ENCODE peak calls at places on chromosomes 7 and 10, in nine cellular contexts. U, Z, R, B, D, T, K, H and S are unnamed samples.

GRCh38 chr10:98399784-98400183 is 15.2 kb downstream of the PYROXD2 start:
- DNase-seq in D (no peak), T (no peak), K (no peak), U (no peak), H (no peak), Z (no peak), B (no peak), R (no peak), S (no peak)

GRCh38 chr10:15744217-15744865 is 24.6 kb upstream of the ITGA8 start:
- DNase-seq in H (no peak), D (no peak), B (peak; percentile 31), T (peak; percentile 58), R (peak; percentile 60), K (peak; percentile 61), U (peak; percentile 28), Z (peak; percentile 27), S (no peak)

GRCh38 chr7:54901840-54902239 is 117.0 kb upstream of the EGFR start:
- DNase-seq in U (no peak), R (no peak), D (no peak), K (no peak), H (no peak), Z (no peak), T (no peak), B (no peak), S (no peak)

GRCh38 chr7:100485514-100485913 is 1.8 kb downstream of the NYAP1 start:
- DNase-seq in R (no peak), T (no peak), U (no peak), K (no peak), B (no peak), D (peak; percentile 66), Z (no peak), H (no peak), S (no peak)

GRCh38 chr10:67665491-67665890 is 30.5 kb downstream of the CTNNA3 start:
- DNase-seq in T (no peak), R (no peak), H (no peak), U (no peak), K (peak; percentile 27), D (no peak), B (no peak), Z (peak; percentile 32), S (no peak)

GRCh38 chr10:5654218-5654755 is 12.1 kb downstream of the ASB13 start:
- DNase-seq in D (no peak), K (peak; percentile 73), Z (no peak), U (no peak), T (no peak), R (no peak), B (no peak), H (no peak), S (no peak)

GRCh38 chr10:112834661-112835060 is 115.4 kb upstream of the TCF7L2 start:
- DNase-seq in T (no peak), H (no peak), R (no peak), B (no peak), D (no peak), Z (no peak), K (no peak), U (no peak), S (no peak)

GRCh38 chr10:77671594-77672252 is 34.1 kb upstream of the KCNMA1 start:
- DNase-seq in R (no peak), T (no peak), B (no peak), Z (no peak), U (no peak), H (no peak), D (no peak), K (no peak), S (no peak)

GRCh38 chr10:497898-498451 is 191.5 kb downstream of the DIP2C start:
- DNase-seq in H (no peak), B (no peak), D (peak; percentile 86), Z (no peak), T (no peak), U (no peak), R (no peak), K (no peak), S (no peak)

GRCh38 chr10:125005312-125006187 is 63.6 kb downstream of the ZRANB1 start:
- DNase-seq in U (no peak), T (no peak), K (no peak), B (no peak), H (no peak), D (peak; percentile 56), Z (peak; percentile 16), R (peak; percentile 4), S (no peak)

GRCh38 chr10:15223174-15223573 is 54.7 kb upstream of the NMT2 start:
- DNase-seq in U (peak; percentile 34), H (no peak), T (no peak), K (no peak), D (no peak), Z (no peak), R (no peak), B (peak; percentile 79), S (peak; percentile 66)

GRCh38 chr10:14820775-14821154 is 17.1 kb downstream of the CDNF start:
- DNase-seq in U (no peak), D (no peak), B (no peak), T (no peak), K (peak; percentile 51), Z (no peak), H (no peak), R (no peak), S (no peak)

GRCh38 chr7:63008366-63008765 is 990.3 kb upstream of the ZNF722 start:
- DNase-seq in H (no peak), U (no peak), Z (no peak), T (no peak), R (no peak), B (no peak), K (no peak), D (no peak), S (no peak)

GRCh38 chr10:13521021-13521420 is 7.8 kb downstream of the BEND7 start:
- DNase-seq in D (no peak), H (no peak), T (no peak), Z (no peak), K (no peak), B (no peak), U (no peak), R (no peak), S (no peak)

GRCh38 chr7:98867271-98867701 is 2.5 kb downstream of the TMEM130 start:
- DNase-seq in T (no peak), H (no peak), D (no peak), Z (no peak), K (no peak), R (peak; percentile 22), U (no peak), B (no peak), S (no peak)

GRCh38 chr10:46558411-46559185 is 2.1 kb upstream of the GPRIN2 start:
- DNase-seq in K (no peak), H (no peak), D (peak; percentile 62), U (no peak), R (peak; percentile 7), Z (no peak), T (no peak), B (no peak), S (no peak)

GRCh38 chr10:60611291-60611747 is 167.0 kb upstream of the CDK1 start:
- DNase-seq in D (no peak), K (no peak), H (no peak), R (no peak), B (peak; percentile 33), Z (no peak), U (peak; percentile 83), T (no peak), S (peak; percentile 72)

GRCh38 chr7:134985894-134986362 is 380 bp upstream of the AGBL3 start:
- DNase-seq in K (no peak), U (no peak), B (no peak), Z (no peak), H (no peak), T (no peak), D (no peak), R (no peak), S (no peak)
- H3K4me3 ChIP-seq in K (peak overlapping the region; percentile 95), U (peak overlapping the region; percentile 84), B (peak overlapping the region; percentile 82), Z (peak overlapping the region; percentile 85), H (peak overlapping the region; percentile 98), T (peak overlapping the region; percentile 66), D (peak overlapping the region; percentile 71), R (peak overlapping the region; percentile 23), S (peak overlapping the region; percentile 95)

GRCh38 chr7:116528008-116528789 is 3.4 kb downstream of the CAV1 start:
- DNase-seq in R (peak; percentile 21), B (peak; percentile 92), H (no peak), T (peak; percentile 27), D (peak; percentile 88), U (peak; percentile 96), K (no peak), Z (peak; percentile 64), S (peak; percentile 96)

GRCh38 chr7:116525298-116525912 is 569 bp downstream of the CAV1 start:
- DNase-seq in R (peak; percentile 50), K (no peak), Z (peak; percentile 48), U (no peak), H (no peak), B (no peak), D (peak; percentile 79), T (peak; percentile 22), S (no peak)

GRCh38 chr7:116525913-116526857 is 1.3 kb downstream of the CAV1 start:
- DNase-seq in Z (peak; percentile 86), B (peak; percentile 63), H (peak; percentile 46), K (peak; percentile 13), R (peak; percentile 73), D (peak; percentile 93), T (peak; percentile 57), U (peak; percentile 91), S (no peak)

GRCh38 chr7:116527521-116527920 is 2.7 kb downstream of the CAV1 start:
- DNase-seq in T (no peak), B (no peak), Z (no peak), D (no peak), K (no peak), R (no peak), U (no peak), H (no peak), S (no peak)

GRCh38 chr7:116526897-116527296 is 2.1 kb downstream of the CAV1 start:
- DNase-seq in D (no peak), R (no peak), T (no peak), Z (no peak), H (no peak), K (no peak), U (no peak), B (no peak), S (no peak)
- H3K4me3 ChIP-seq in D (peak overlapping the region; percentile 89), R (no peak overlapping the region), T (peak overlapping the region; percentile 48), Z (peak overlapping the region; percentile 77), H (no peak overlapping the region), K (no peak overlapping the region), U (peak overlapping the region; percentile 90), B (peak overlapping the region; percentile 79), S (peak overlapping the region; percentile 95)

GRCh38 chr10:128061306-128062300 is 64.6 kb downstream of the MKI67 start:
- DNase-seq in H (no peak), K (no peak), T (no peak), R (no peak), U (no peak), D (no peak), B (no peak), Z (peak; percentile 6), S (no peak)
- H3K4me3 ChIP-seq in H (no peak overlapping the region), K (peak overlapping the region; percentile 48), T (no peak overlapping the region), R (no peak overlapping the region), U (no peak overlapping the region), D (no peak overlapping the region), B (no peak overlapping the region), Z (no peak overlapping the region), S (no peak overlapping the region)

DNA sequence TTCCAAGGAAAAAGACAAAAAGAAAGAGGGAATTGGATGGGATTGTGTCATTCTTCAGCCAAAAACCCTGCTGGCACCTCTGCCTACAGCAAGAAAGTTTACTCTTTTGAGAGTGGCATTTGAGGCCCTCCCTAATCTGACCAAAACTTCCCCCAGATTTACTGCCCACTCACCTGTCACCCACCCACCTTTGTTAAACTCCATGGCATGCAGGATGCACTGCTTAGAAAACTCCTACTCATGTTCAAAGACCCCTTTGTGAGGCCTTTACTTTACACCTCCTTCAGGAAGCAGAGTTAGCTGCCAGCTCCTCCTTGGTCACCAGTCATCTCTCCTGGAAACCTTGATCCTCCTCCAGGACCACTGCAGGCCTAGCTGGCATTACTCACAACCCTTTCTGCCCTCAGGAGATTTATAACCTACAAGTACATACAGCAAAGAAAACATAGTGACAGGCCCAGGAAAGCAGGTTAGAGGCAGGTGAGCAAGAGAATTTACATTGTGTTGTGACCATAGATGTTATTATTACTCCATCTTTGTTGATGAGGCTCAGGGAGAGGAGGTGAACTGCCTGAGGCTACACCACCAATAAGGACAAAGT is 10.3 kb upstream of the PLAC9 start:
- DNase-seq in U (no peak), H (no peak), D (no peak), K (no peak), B (no peak), R (no peak), T (no peak), Z (no peak), S (no peak)
- H3K4me3 ChIP-seq in U (no peak overlapping the region), H (no peak overlapping the region), D (no peak overlapping the region), K (no peak overlapping the region), B (no peak overlapping the region), R (no peak overlapping the region), T (no peak overlapping the region), Z (no peak overlapping the region), S (no peak overlapping the region)